ENCODE peak calls at places on chromosomes 3 and 15, in eight cellular contexts. T is RPMI8226, G is GM19239, D is NCI-H187, E is aorta, W is NCI-H1694 treated with DMSO at 0.1 percent for 48 hours, R is ELR, L is HT-29. C is an unnamed sample.

GRCh38 chr3:48662753-48663488 is at the start of gene CELSR3:
- DNase-seq in W (peak; percentile 44), R (peak; percentile 88), L (peak; percentile 67), D (peak; percentile 75), T (peak; percentile 87), G (peak; percentile 54), E (peak; percentile 92), C (no peak)

GRCh38 chr3:69354948-69355347 is 30.9 kb downstream of the FRMD4B start:
- DNase-seq in G (no peak), T (no peak), D (no peak), R (peak; percentile 12), W (no peak), E (no peak), L (no peak), C (no peak)

GRCh38 chr3:143158549-143158988 is 39.0 kb downstream of the CHST2 start:
- DNase-seq in R (peak; percentile 61), W (no peak), E (no peak), D (no peak), G (peak; percentile 13), T (no peak), L (no peak), C (no peak)

GRCh38 chr15:41207687-41208448 is 22.7 kb downstream of the EXD1 start:
- DNase-seq in T (peak; percentile 8), W (no peak), L (no peak), E (no peak), R (peak; percentile 83), D (no peak), G (no peak), C (no peak)

GRCh38 chr3:17845026-17845425 is 102.6 kb upstream of the TBC1D5 start:
- DNase-seq in T (no peak), G (no peak), L (no peak), D (no peak), E (no peak), R (no peak), W (no peak), C (no peak)

GRCh38 chr15:100720406-100720967 is 118.1 kb downstream of the ASB7 start:
- DNase-seq in W (no peak), G (no peak), R (no peak), E (peak; percentile 48), L (no peak), D (no peak), T (no peak), C (no peak)

GRCh38 chr15:74784426-74784825 is 2.5 kb downstream of the CSK start:
- DNase-seq in G (no peak), T (peak; percentile 66), W (no peak), L (no peak), R (no peak), D (no peak), E (no peak), C (no peak)

GRCh38 chr15:65132841-65133549 is 613 bp downstream of the PDCD7 start:
- DNase-seq in L (peak; percentile 64), R (peak; percentile 65), D (no peak), G (peak; percentile 71), E (peak; percentile 79), W (no peak), T (peak; percentile 64), C (peak; percentile 84)

GRCh38 chr15:55742498-55742926 is 440 bp downstream of the PRTG start:
- DNase-seq in W (peak; percentile 22), D (no peak), E (peak; percentile 81), L (no peak), T (peak; percentile 48), R (no peak), G (no peak), C (no peak)

GRCh38 chr15:63191895-63192603 is 2.6 kb downstream of the RAB8B start:
- DNase-seq in W (no peak), T (no peak), R (no peak), E (no peak), G (no peak), D (no peak), L (no peak), C (no peak)

GRCh38 chr3:194070634-194071409 is 65.1 kb upstream of the HES1 start:
- DNase-seq in W (peak; percentile 76), G (peak; percentile 98), E (peak; percentile 96), T (peak; percentile 75), L (peak; percentile 93), R (peak; percentile 89), D (peak; percentile 15), C (peak; percentile 92)

GRCh38 chr15:25543156-25543555 is 104.3 kb upstream of the UBE3A start:
- DNase-seq in W (no peak), E (no peak), T (peak; percentile 38), R (no peak), D (no peak), G (no peak), L (no peak), C (no peak)

GRCh38 chr15:74569731-74570070 is 28.7 kb downstream of the ARID3B start:
- DNase-seq in E (no peak), G (no peak), R (no peak), D (no peak), T (no peak), W (no peak), L (no peak), C (no peak)